ENCODE peak calls at places on chromosomes 7 and 10, in six cellular contexts. One of them, this sample, is unnamed.

GRCh38 chr7:45869426-45869825 is 3.5 kb downstream of the CCDC201 start:
- DNase-seq in GM10248: no peak
- DNase-seq in choroid plexus epithelial cell: peak; percentile 47
- DNase-seq in WTC11: no peak
- DNase-seq in nephron progenitor cell: no peak
- DNase-seq in Calu3: no peak
- DNase-seq in this sample: no peak

GRCh38 chr10:124091646-124092269 is 1.6 kb downstream of the CHST15 start:
- DNase-seq in choroid plexus epithelial cell: no peak
- DNase-seq in nephron progenitor cell: peak; percentile 57
- DNase-seq in WTC11: peak; percentile 59
- DNase-seq in GM10248: no peak
- DNase-seq in Calu3: peak; percentile 31
- DNase-seq in this sample: no peak

GRCh38 chr7:1725766-1726630 is 55.9 kb downstream of the ELFN1 start:
- DNase-seq in WTC11: no peak
- DNase-seq in nephron progenitor cell: no peak
- DNase-seq in Calu3: no peak
- DNase-seq in GM10248: no peak
- DNase-seq in choroid plexus epithelial cell: no peak
- DNase-seq in this sample: no peak

GRCh38 chr10:123102673-123103072 is 33.1 kb upstream of the HMX3 start:
- DNase-seq in GM10248: no peak
- DNase-seq in WTC11: no peak
- DNase-seq in choroid plexus epithelial cell: no peak
- DNase-seq in nephron progenitor cell: no peak
- DNase-seq in Calu3: no peak
- DNase-seq in this sample: no peak

GRCh38 chr10:77188511-77188910 is 449.1 kb downstream of the KCNMA1 start:
- DNase-seq in choroid plexus epithelial cell: no peak
- DNase-seq in WTC11: no peak
- DNase-seq in nephron progenitor cell: no peak
- DNase-seq in Calu3: no peak
- DNase-seq in GM10248: no peak
- DNase-seq in this sample: no peak

GRCh38 chr7:28986723-28987122 is 28.6 kb upstream of the TRIL start:
- DNase-seq in GM10248: no peak
- DNase-seq in choroid plexus epithelial cell: peak; percentile 77
- DNase-seq in nephron progenitor cell: no peak
- DNase-seq in WTC11: no peak
- DNase-seq in Calu3: no peak
- DNase-seq in this sample: no peak

GRCh38 chr10:129404091-129404490 is 63.0 kb upstream of the MGMT start:
- DNase-seq in nephron progenitor cell: no peak
- DNase-seq in Calu3: no peak
- DNase-seq in WTC11: no peak
- DNase-seq in choroid plexus epithelial cell: no peak
- DNase-seq in GM10248: no peak
- DNase-seq in this sample: no peak

GRCh38 chr10:47030191-47030698 is 119.0 kb downstream of the PTPN20 start:
- DNase-seq in choroid plexus epithelial cell: no peak
- DNase-seq in Calu3: no peak
- DNase-seq in WTC11: no peak
- DNase-seq in GM10248: no peak
- DNase-seq in nephron progenitor cell: no peak
- DNase-seq in this sample: no peak

GRCh38 chr7:23544913-23545354 is 13.2 kb upstream of the TRA2A start:
- DNase-seq in Calu3: peak; percentile 70
- DNase-seq in GM10248: peak; percentile 39
- DNase-seq in choroid plexus epithelial cell: peak; percentile 62
- DNase-seq in nephron progenitor cell: no peak
- DNase-seq in WTC11: no peak
- DNase-seq in this sample: peak; percentile 78

GRCh38 chr10:84551437-84552120 is 223.2 kb downstream of the CCSER2 start:
- DNase-seq in nephron progenitor cell: no peak
- DNase-seq in choroid plexus epithelial cell: no peak
- DNase-seq in WTC11: no peak
- DNase-seq in GM10248: no peak
- DNase-seq in Calu3: no peak
- DNase-seq in this sample: no peak

GRCh38 chr7:133794490-133794889 is 332.6 kb upstream of the LRGUK start:
- DNase-seq in nephron progenitor cell: no peak
- DNase-seq in choroid plexus epithelial cell: peak; percentile 23
- DNase-seq in GM10248: no peak
- DNase-seq in WTC11: no peak
- DNase-seq in Calu3: no peak
- DNase-seq in this sample: no peak

GRCh38 chr7:44384586-44385383 is 59.4 kb upstream of the CAMK2B start:
- DNase-seq in GM10248: no peak
- DNase-seq in nephron progenitor cell: no peak
- DNase-seq in Calu3: no peak
- DNase-seq in WTC11: no peak
- DNase-seq in choroid plexus epithelial cell: no peak
- DNase-seq in this sample: no peak
- TF ChIP-seq CTCF in GM10248: no peak
- TF ChIP-seq CTCF in nephron progenitor cell: no peak
- TF ChIP-seq CTCF in Calu3: no peak
- TF ChIP-seq CTCF in WTC11: no peak
- TF ChIP-seq CTCF in choroid plexus epithelial cell: no peak
- TF ChIP-seq CTCF in this sample: no peak

GRCh38 chr7:95847061-95847460 is 74.7 kb downstream of the DYNC1I1 start:
- DNase-seq in nephron progenitor cell: no peak
- DNase-seq in Calu3: no peak
- DNase-seq in choroid plexus epithelial cell: no peak
- DNase-seq in WTC11: no peak
- DNase-seq in GM10248: no peak
- DNase-seq in this sample: no peak

GRCh38 chr7:95843286-95843685 is 70.9 kb downstream of the DYNC1I1 start:
- DNase-seq in nephron progenitor cell: no peak
- DNase-seq in WTC11: no peak
- DNase-seq in GM10248: no peak
- DNase-seq in Calu3: no peak
- DNase-seq in choroid plexus epithelial cell: peak; percentile 16
- DNase-seq in this sample: peak; percentile 20

GRCh38 chr7:95845007-95845406 is 72.7 kb downstream of the DYNC1I1 start:
- DNase-seq in nephron progenitor cell: no peak
- DNase-seq in WTC11: no peak
- DNase-seq in choroid plexus epithelial cell: peak; percentile 56
- DNase-seq in GM10248: no peak
- DNase-seq in Calu3: no peak
- DNase-seq in this sample: peak; percentile 16

GRCh38 chr7:95840953-95841950 is 68.9 kb downstream of the DYNC1I1 start:
- DNase-seq in GM10248: peak; percentile 40
- DNase-seq in WTC11: no peak
- DNase-seq in Calu3: no peak
- DNase-seq in nephron progenitor cell: peak; percentile 20
- DNase-seq in choroid plexus epithelial cell: peak; percentile 3
- DNase-seq in this sample: peak; percentile 46
- TF ChIP-seq CTCF in GM10248: peak; percentile 9
- TF ChIP-seq CTCF in WTC11: peak; percentile 55
- TF ChIP-seq CTCF in Calu3: no peak
- TF ChIP-seq CTCF in nephron progenitor cell: peak; percentile 47
- TF ChIP-seq CTCF in choroid plexus epithelial cell: peak; percentile 33
- TF ChIP-seq CTCF in this sample: peak; percentile 45

DNA sequence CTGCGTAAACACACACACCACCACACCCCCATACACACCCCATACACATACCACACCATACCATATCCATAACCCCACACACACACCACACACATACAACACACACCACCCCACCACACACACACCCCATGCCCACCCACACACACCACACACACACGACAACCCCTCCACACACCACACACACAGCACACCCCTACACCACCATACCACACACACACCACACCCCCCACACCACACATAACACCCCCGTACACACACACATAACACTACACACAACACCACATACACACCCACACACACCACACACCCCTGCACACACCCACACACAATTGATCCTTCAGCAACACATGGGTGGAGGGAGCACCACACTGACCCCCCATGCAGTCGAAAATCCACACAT is 50.3 kb upstream of the BMS1 start:
- DNase-seq in WTC11: no peak
- DNase-seq in nephron progenitor cell: no peak
- DNase-seq in GM10248: no peak
- DNase-seq in Calu3: no peak
- DNase-seq in choroid plexus epithelial cell: no peak
- DNase-seq in this sample: no peak
- TF ChIP-seq CTCF in WTC11: no peak
- TF ChIP-seq CTCF in nephron progenitor cell: no peak
- TF ChIP-seq CTCF in GM10248: no peak
- TF ChIP-seq CTCF in Calu3: no peak
- TF ChIP-seq CTCF in choroid plexus epithelial cell: no peak
- TF ChIP-seq CTCF in this sample: no peak

GRCh38 chr10:114876169-114876568 is 54.6 kb downstream of the FHIP2A start:
- DNase-seq in Calu3: peak; percentile 13
- DNase-seq in choroid plexus epithelial cell: no peak
- DNase-seq in nephron progenitor cell: no peak
- DNase-seq in GM10248: no peak
- DNase-seq in WTC11: no peak
- DNase-seq in this sample: no peak
- TF ChIP-seq CTCF in Calu3: no peak
- TF ChIP-seq CTCF in choroid plexus epithelial cell: no peak
- TF ChIP-seq CTCF in nephron progenitor cell: no peak
- TF ChIP-seq CTCF in GM10248: no peak
- TF ChIP-seq CTCF in WTC11: no peak
- TF ChIP-seq CTCF in this sample: no peak

This sample was measured in GM12865.